ENCODE peak calls at places on chromosomes 5 and 9, in nine cellular contexts. T is PC-3, Z is GM23338, Q is MM.1S, G is GM23248, C is hepatocyte, M is HCT116, P is SK-N-SH, B is OCI-LY7. A is an unnamed sample.

GRCh38 chr9:22173959-22174358 is 164.9 kb upstream of the CDKN2B start:
- DNase-seq in C (no peak), B (no peak), T (no peak), P (no peak), G (no peak), M (no peak), Z (no peak), Q (no peak), A (no peak)

GRCh38 chr9:128614728-128615127 is 41.9 kb downstream of the DYNC2I2 start:
- DNase-seq in C (no peak), T (peak; percentile 35), M (no peak), B (no peak), Z (no peak), Q (no peak), G (no peak), P (no peak), A (no peak)

GRCh38 chr9:2599896-2600295 is 21.7 kb upstream of the VLDLR start:
- DNase-seq in M (no peak), T (no peak), B (no peak), Z (no peak), P (no peak), G (no peak), C (no peak), Q (no peak), A (no peak)

GRCh38 chr9:86488794-86489193 is 134.6 kb upstream of the TUT7 start:
- DNase-seq in P (no peak), Q (no peak), C (no peak), B (no peak), G (no peak), M (no peak), Z (peak; percentile 54), T (no peak), A (no peak)

GRCh38 chr9:135811796-135812195 is 95.5 kb downstream of the CAMSAP1 start:
- DNase-seq in T (no peak), Q (no peak), G (no peak), C (no peak), M (no peak), Z (no peak), B (no peak), P (peak; percentile 61), A (no peak)

GRCh38 chr9:125374443-125375309 is 113.0 kb downstream of the GAPVD1 start:
- DNase-seq in M (peak; percentile 28), Z (peak; percentile 94), G (peak; percentile 86), Q (peak; percentile 63), C (peak; percentile 85), P (peak; percentile 89), T (peak; percentile 66), B (peak; percentile 87), A (peak; percentile 70)

GRCh38 chr5:76270214-76270613 is 132.9 kb upstream of the IQGAP2 start:
- DNase-seq in Z (no peak), T (no peak), Q (no peak), B (no peak), C (no peak), G (peak; percentile 4), M (no peak), P (no peak), A (no peak)

GRCh38 chr5:38403407-38403806 is 145.0 kb downstream of the EGFLAM start:
- DNase-seq in T (peak; percentile 29), C (no peak), P (no peak), M (no peak), G (no peak), Z (no peak), B (no peak), Q (no peak), A (no peak)

GRCh38 chr5:662751-663435 is 30.3 kb downstream of the TPPP start:
- DNase-seq in G (no peak), B (no peak), Z (no peak), C (no peak), Q (no peak), M (no peak), T (no peak), P (no peak), A (no peak)

GRCh38 chr5:30968971-30969370 is 224.5 kb upstream of the CDH6 start:
- DNase-seq in Z (no peak), C (no peak), M (no peak), T (no peak), G (peak; percentile 5), Q (no peak), B (no peak), P (no peak), A (no peak)

GRCh38 chr5:84239509-84239908 is 145.2 kb downstream of the EDIL3 start:
- DNase-seq in B (no peak), M (no peak), C (no peak), G (peak; percentile 41), Z (no peak), Q (no peak), T (peak; percentile 73), P (no peak), A (peak; percentile 17)

GRCh38 chr5:5295361-5295760 is 127.1 kb upstream of the ICE1 start:
- DNase-seq in P (no peak), C (no peak), T (no peak), M (no peak), B (no peak), G (no peak), Z (no peak), Q (no peak), A (no peak)
- H3K9me2 ChIP-seq in P (no peaks in the 10 kb centered on the region), C (no peaks in the 10 kb centered on the region), T (no peaks in the 10 kb centered on the region), M (no peaks in the 10 kb centered on the region), B (no peaks in the 10 kb centered on the region), G (no peaks in the 10 kb centered on the region), Z (no peaks in the 10 kb centered on the region), Q (no peaks in the 10 kb centered on the region), A (peaks cover 5% of the 10 kb centered on the region)

GRCh38 chr5:151138114-151138513 is 19.5 kb downstream of the ANXA6 start:
- DNase-seq in T (no peak), C (no peak), Q (no peak), B (no peak), Z (no peak), G (no peak), M (no peak), P (no peak), A (no peak)
- H3K4me1 ChIP-seq in T (no peaks in the 10 kb centered on the region), C (no peaks in the 10 kb centered on the region), Q (peaks cover 88% of the 10 kb centered on the region), B (peaks cover 92% of the 10 kb centered on the region), Z (peaks cover 13% of the 10 kb centered on the region), G (peaks cover 11% of the 10 kb centered on the region), M (no peaks in the 10 kb centered on the region), P (no peaks in the 10 kb centered on the region), A (no peaks in the 10 kb centered on the region)

DNA sequence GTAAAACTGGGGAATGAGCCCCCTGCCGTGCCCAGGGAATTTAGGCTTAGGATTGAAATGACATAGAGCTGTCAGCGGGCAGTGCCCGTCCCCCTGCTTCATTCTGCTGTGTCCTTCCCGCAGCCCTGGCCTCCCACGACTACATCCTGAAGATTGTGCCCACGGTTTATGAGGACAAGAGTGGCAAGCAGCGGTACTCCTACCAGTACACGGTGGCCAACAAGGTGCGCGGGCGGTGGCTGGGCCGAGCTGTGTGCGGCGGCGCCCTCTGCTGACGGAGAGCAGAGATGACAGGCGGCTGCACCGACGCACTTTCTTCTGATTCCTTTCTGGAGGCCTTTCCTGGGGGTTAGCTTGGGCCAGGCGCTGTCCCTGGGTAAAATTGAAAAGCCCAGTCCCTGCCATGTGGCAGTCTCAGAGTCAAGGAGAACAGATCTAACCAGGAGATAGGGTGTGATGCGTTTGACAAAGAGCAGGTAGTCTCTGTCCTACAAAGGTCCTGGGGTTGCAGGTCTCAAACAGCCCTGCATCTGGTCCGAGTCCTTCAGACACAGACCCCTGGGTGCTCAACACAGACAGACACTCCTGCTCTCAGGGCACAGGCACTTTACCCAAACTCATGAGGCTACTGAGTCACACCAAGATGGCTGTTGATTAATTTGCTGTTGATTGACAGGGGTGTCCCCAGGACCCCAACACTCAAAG is 26.8 kb upstream of the RPL26L1 start:
- DNase-seq in P (peak; percentile 86), G (peak; percentile 90), M (peak; percentile 10), Q (peak; percentile 27), B (peak; percentile 64), C (peak; percentile 82), T (peak; percentile 70), Z (peak; percentile 79), A (peak; percentile 70)
- H3K9me2 ChIP-seq in P (no peaks in the 10 kb centered on the region), G (no peaks in the 10 kb centered on the region), M (no peaks in the 10 kb centered on the region), Q (no peaks in the 10 kb centered on the region), B (no peaks in the 10 kb centered on the region), C (no peaks in the 10 kb centered on the region), T (no peaks in the 10 kb centered on the region), Z (no peaks in the 10 kb centered on the region), A (no peaks in the 10 kb centered on the region)

GRCh38 chr9:87714819-87715218 is 11.1 kb upstream of the CTSL start:
- DNase-seq in T (peak; percentile 68), P (no peak), B (no peak), M (no peak), Q (no peak), C (peak; percentile 68), Z (no peak), G (peak; percentile 89), A (peak; percentile 63)
- H3K4me1 ChIP-seq in T (peaks cover 34% of the 10 kb centered on the region), P (peaks cover 10% of the 10 kb centered on the region), B (no peaks in the 10 kb centered on the region), M (peaks cover 28% of the 10 kb centered on the region), Q (no peaks in the 10 kb centered on the region), C (peaks cover 50% of the 10 kb centered on the region), Z (no peaks in the 10 kb centered on the region), G (peaks cover 50% of the 10 kb centered on the region), A (peaks cover 37% of the 10 kb centered on the region)